ENCODE peak calls at places on chromosomes 1 and 21, in four cellular contexts. W, F, S and K are unnamed samples.

GRCh38 chr1:9166289-9167235 is 37.7 kb upstream of the GPR157 start:
- DNase-seq in W (no peak), S (peak; percentile 88), F (peak; percentile 43), K (no peak)

GRCh38 chr1:9443913-9444445 is 95.3 kb upstream of the SLC25A33 start:
- DNase-seq in S (peak; percentile 74), F (no peak), W (no peak), K (no peak)

GRCh38 chr1:71908313-71908712 is 374.0 kb downstream of the NEGR1 start:
- DNase-seq in F (no peak), W (no peak), S (peak; percentile 19), K (no peak)

GRCh38 chr1:204011426-204011825 is 61.5 kb upstream of the SOX13 start:
- DNase-seq in F (no peak), W (no peak), S (no peak), K (no peak)

GRCh38 chr1:55235722-55236121 is 20.6 kb upstream of the USP24 start:
- DNase-seq in W (no peak), S (peak; percentile 88), F (peak; percentile 92), K (no peak)

GRCh38 chr1:12617901-12618660 is at the start of gene DHRS3:
- DNase-seq in F (peak; percentile 89), S (peak; percentile 86), W (peak; percentile 87), K (peak; percentile 89)

GRCh38 chr1:182391362-182392044 is at the start of gene GLUL:
- DNase-seq in F (peak; percentile 99), W (peak; percentile 96), S (peak; percentile 89), K (no peak)

GRCh38 chr1:212470059-212470458 is 37.3 kb downstream of the NENF start:
- DNase-seq in F (peak; percentile 99), S (peak; percentile 99), W (no peak), K (peak; percentile 96)

GRCh38 chr21:35319684-35320083 is 270.6 kb upstream of the RUNX1 start:
- DNase-seq in S (no peak), W (no peak), F (no peak), K (no peak)

GRCh38 chr1:186819140-186819539 is 9.6 kb upstream of the PLA2G4A start:
- DNase-seq in W (no peak), S (peak; percentile 85), F (peak; percentile 73), K (no peak)

GRCh38 chr1:203150511-203151297 is 23.2 kb downstream of the ADORA1 start:
- DNase-seq in S (no peak), F (peak; percentile 47), W (no peak), K (no peak)

GRCh38 chr1:156608036-156608674 is 6.9 kb upstream of the GPATCH4 start:
- DNase-seq in S (peak; percentile 63), W (peak; percentile 76), F (peak; percentile 88), K (no peak)

GRCh38 chr1:177857285-177857684 is 112.6 kb downstream of the SEC16B start:
- DNase-seq in S (no peak), W (no peak), F (no peak), K (no peak)

GRCh38 chr1:20472860-20473711 is 12.9 kb downstream of the CAMK2N1 start:
- DNase-seq in F (peak; percentile 87), W (peak; percentile 90), S (peak; percentile 38), K (no peak)

GRCh38 chr1:12547586-12548225 is 70.3 kb downstream of the DHRS3 start:
- DNase-seq in F (peak; percentile 52), S (no peak), W (no peak), K (no peak)

GRCh38 chr1:226826479-226827245 is 43.8 kb upstream of the PSEN2 start:
- DNase-seq in F (no peak), W (no peak), S (no peak), K (no peak)

GRCh38 chr1:226829105-226829504 is 41.3 kb upstream of the PSEN2 start:
- DNase-seq in F (no peak), S (no peak), W (no peak), K (no peak)

GRCh38 chr1:226827968-226828513 is 42.4 kb upstream of the PSEN2 start:
- DNase-seq in W (peak; percentile 96), S (peak; percentile 88), F (peak; percentile 99), K (peak; percentile 66)

GRCh38 chr1:226825746-226826100 is 44.7 kb upstream of the PSEN2 start:
- DNase-seq in S (no peak), F (no peak), W (no peak), K (no peak)

DNA sequence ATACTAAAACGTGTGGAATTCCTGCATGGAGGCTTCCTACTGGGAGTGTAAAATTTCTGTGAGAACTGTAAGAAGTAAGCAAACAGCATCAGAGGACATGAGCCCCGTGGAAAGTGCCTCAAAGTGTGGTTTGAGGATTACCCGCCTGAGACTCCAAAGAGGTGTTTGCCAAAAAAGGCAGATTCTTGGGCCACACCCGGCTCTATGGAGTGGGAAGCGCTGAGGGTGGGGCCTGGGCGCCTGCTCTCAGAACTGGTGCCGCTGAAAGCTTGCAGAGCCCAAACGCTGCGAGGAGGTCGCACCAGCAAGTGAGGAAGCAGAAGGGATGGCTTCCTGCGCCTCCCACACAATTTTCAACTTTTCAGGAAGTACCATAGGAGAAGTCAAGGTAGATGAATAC is 43.0 kb upstream of the PSEN2 start:
- DNase-seq in W (peak; percentile 55), F (peak; percentile 68), S (no peak), K (no peak)
- H3K4me2 ChIP-seq in W (no peak overlapping the region), F (peak overlapping the region; percentile 56), S (no peak overlapping the region), K (peak overlapping the region; percentile 71)

GRCh38 chr1:155531624-155532023 is 31.0 kb downstream of the ASH1L start:
- DNase-seq in W (no peak), S (no peak), F (peak; percentile 18), K (no peak)

GRCh38 chr1:155526356-155526755 is 36.2 kb downstream of the ASH1L start:
- DNase-seq in W (no peak), S (no peak), F (no peak), K (no peak)

GRCh38 chr1:155529109-155529508 is 33.5 kb downstream of the ASH1L start:
- DNase-seq in W (no peak), S (peak; percentile 31), F (no peak), K (no peak)

GRCh38 chr1:155527672-155528071 is 34.9 kb downstream of the ASH1L start:
- DNase-seq in S (no peak), W (no peak), F (no peak), K (no peak)

DNA sequence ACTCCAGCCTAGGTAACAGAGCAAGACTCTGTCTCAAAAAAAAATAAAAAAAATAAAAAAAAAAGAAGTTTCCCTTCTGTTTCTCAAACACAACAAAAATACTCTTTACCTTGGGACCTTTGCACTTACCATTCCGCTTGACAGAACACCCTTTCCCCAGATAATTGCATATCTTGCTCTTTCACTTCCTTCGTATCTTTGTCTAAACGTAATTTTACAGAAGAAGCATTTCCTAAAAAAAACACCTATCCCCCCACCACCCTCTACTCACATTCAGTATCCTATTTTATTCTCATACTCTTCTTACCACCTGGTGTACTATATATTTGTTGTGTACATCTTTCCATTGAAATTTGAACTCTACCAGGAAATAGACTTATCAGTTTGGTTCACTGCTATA is 32.7 kb downstream of the ASH1L start:
- DNase-seq in F (no peak), S (no peak), W (no peak), K (no peak)
- H3K4me2 ChIP-seq in F (no peak overlapping the region), S (no peak overlapping the region), W (no peak overlapping the region), K (no peak overlapping the region)

GRCh38 chr1:172585861-172586260 is 52.9 kb downstream of the SUCO start:
- DNase-seq in S (peak; percentile 54), W (no peak), F (no peak), K (no peak)
- H3K4me2 ChIP-seq in S (no peak overlapping the region), W (no peak overlapping the region), F (peak overlapping the region; percentile 32), K (peak overlapping the region; percentile 65)

GRCh38 chr1:98054786-98055185 is 134.0 kb upstream of the DPYD start:
- DNase-seq in W (no peak), S (no peak), F (no peak), K (no peak)

GRCh38 chr1:98056781-98057180 is 135.9 kb upstream of the DPYD start:
- DNase-seq in F (no peak), W (no peak), S (no peak), K (no peak)

GRCh38 chr1:98053471-98054366 is 132.9 kb upstream of the DPYD start:
- DNase-seq in F (peak; percentile 93), W (peak; percentile 81), S (peak; percentile 80), K (no peak)

GRCh38 chr1:98054367-98054701 is 133.5 kb upstream of the DPYD start:
- DNase-seq in F (no peak), W (no peak), S (no peak), K (no peak)

DNA sequence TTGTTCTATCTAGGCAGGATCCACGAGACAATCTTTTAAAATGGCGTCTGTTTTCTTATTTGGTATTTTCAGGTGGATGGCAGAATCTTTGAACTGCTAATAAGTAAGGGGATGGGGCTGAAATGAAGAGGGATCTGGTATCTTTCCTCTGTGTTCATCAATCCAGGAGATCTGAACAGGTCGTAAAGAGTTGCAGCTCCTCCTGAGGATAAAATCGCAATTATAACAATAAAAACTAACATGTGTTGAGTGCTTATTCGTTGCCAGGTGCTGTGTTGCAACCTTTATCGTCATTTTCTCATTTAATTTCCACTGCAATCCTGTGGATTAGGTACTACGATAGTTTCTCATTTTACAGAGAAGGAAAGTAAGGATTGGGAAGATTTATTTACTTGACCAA is 134.6 kb upstream of the DPYD start:
- DNase-seq in F (peak; percentile 45), W (no peak), S (no peak), K (no peak)
- H3K4me2 ChIP-seq in F (no peak overlapping the region), W (no peak overlapping the region), S (no peak overlapping the region), K (no peak overlapping the region)

GRCh38 chr21:28949318-28949717 is 43.4 kb downstream of the LTN1 start:
- DNase-seq in W (no peak), S (no peak), F (no peak), K (no peak)

GRCh38 chr21:28953247-28953646 is 39.4 kb downstream of the LTN1 start:
- DNase-seq in F (no peak), S (no peak), W (no peak), K (no peak)

DNA sequence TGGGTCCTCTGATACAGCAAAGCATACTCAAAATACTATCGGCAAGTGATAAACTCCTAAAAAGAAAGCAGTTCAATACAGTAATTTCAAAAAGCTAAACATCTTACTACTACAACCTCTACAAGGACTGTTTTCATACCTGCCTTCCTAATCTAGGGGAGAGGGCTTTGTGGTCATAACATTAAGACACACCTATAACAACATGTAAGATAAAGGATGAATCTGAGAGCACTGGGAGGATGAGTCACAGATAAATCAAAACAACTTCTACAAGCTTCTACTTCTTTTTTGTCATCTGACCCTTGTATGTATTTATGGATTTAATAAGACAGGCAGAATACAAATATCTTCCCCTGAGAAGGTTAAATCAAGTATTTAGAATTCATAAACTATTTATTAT is 40.0 kb downstream of the LTN1 start:
- DNase-seq in F (no peak), W (no peak), S (peak; percentile 2), K (no peak)
- H3K4me2 ChIP-seq in F (no peak overlapping the region), W (no peak overlapping the region), S (no peak overlapping the region), K (no peak overlapping the region)

GRCh38 chr1:234841710-234842231 is 231.8 kb upstream of the IRF2BP2 start:
- DNase-seq in S (no peak), F (no peak), W (no peak), K (no peak)

GRCh38 chr1:234845836-234846235 is 235.9 kb upstream of the IRF2BP2 start:
- DNase-seq in W (no peak), S (no peak), F (no peak), K (no peak)

GRCh38 chr1:234845097-234845660 is 235.2 kb upstream of the IRF2BP2 start:
- DNase-seq in W (no peak), S (peak; percentile 60), F (no peak), K (no peak)

GRCh38 chr1:234842726-234843641 is 233.0 kb upstream of the IRF2BP2 start:
- DNase-seq in W (no peak), F (peak; percentile 71), S (peak; percentile 45), K (no peak)

GRCh38 chr1:234844479-234845031 is 234.6 kb upstream of the IRF2BP2 start:
- DNase-seq in W (no peak), F (no peak), S (peak; percentile 59), K (no peak)
- H3K4me2 ChIP-seq in W (no peak overlapping the region), F (peak overlapping the region; percentile 28), S (no peak overlapping the region), K (no peak overlapping the region)